ENCODE peak calls at places on chromosomes 6 and 20, in seven cellular contexts. A, N, Q, G, F, K and D are unnamed samples.

GRCh38 chr20:54475334-54476287 is at the start of gene DOK5:
- DNase-seq in K (no peak), A (no peak), G (no peak), F (no peak), N (no peak), Q (no peak), D (no peak)

GRCh38 chr6:52417675-52418111 is 2.4 kb upstream of the EFHC1 start:
- DNase-seq in N (no peak), K (no peak), G (no peak), A (no peak), Q (no peak), F (no peak), D (no peak)

GRCh38 chr6:684831-685636 is 7.9 kb downstream of the EXOC2 start:
- DNase-seq in Q (peak), G (no peak), F (no peak), N (peak), K (no peak), A (no peak), D (peak)

GRCh38 chr20:31809656-31810055 is 9.5 kb upstream of the MYLK2 start:
- DNase-seq in Q (no peak), G (no peak), A (no peak), F (no peak), N (no peak), K (no peak), D (no peak)

GRCh38 chr6:69570126-69570525 is 226.7 kb downstream of the LMBRD1 start:
- DNase-seq in N (no peak), K (no peak), G (no peak), A (no peak), F (no peak), Q (no peak), D (no peak)

GRCh38 chr6:39084506-39084905 is 30.5 kb downstream of the SAYSD1 start:
- DNase-seq in N (no peak), A (no peak), G (no peak), K (no peak), F (no peak), Q (no peak), D (no peak)

GRCh38 chr20:4703281-4703676 is 18.4 kb upstream of the PRND start:
- DNase-seq in G (no peak), A (no peak), K (no peak), F (no peak), N (no peak), Q (no peak), D (no peak)

GRCh38 chr20:6705106-6705766 is 62.2 kb upstream of the BMP2 start:
- DNase-seq in G (no peak), N (no peak), F (no peak), K (no peak), A (no peak), Q (no peak), D (no peak)

GRCh38 chr20:32596681-32597252 is 11.6 kb upstream of the NOL4L start:
- DNase-seq in K (no peak), G (no peak), Q (no peak), N (no peak), F (no peak), A (no peak), D (no peak)

GRCh38 chr6:131368077-131368911 is 204.7 kb upstream of the ARG1 start:
- DNase-seq in Q (no peak), A (no peak), N (no peak), F (peak), G (no peak), K (no peak), D (peak)

GRCh38 chr6:31794866-31795615 is 511 bp downstream of the VARS1 start:
- DNase-seq in N (peak), G (no peak), K (no peak), Q (no peak), A (peak), F (no peak), D (no peak)

GRCh38 chr20:48901326-48901725 is 20.2 kb upstream of the ARFGEF2 start:
- DNase-seq in G (no peak), K (no peak), Q (no peak), F (no peak), A (no peak), N (no peak), D (no peak)

GRCh38 chr20:36384022-36384619 is 78.0 kb downstream of the DLGAP4 start:
- DNase-seq in N (peak), A (peak), G (peak), F (no peak), Q (peak), K (peak), D (peak)

GRCh38 chr6:21648475-21649050 is 55.0 kb downstream of the SOX4 start:
- DNase-seq in F (no peak), G (no peak), K (no peak), N (no peak), Q (no peak), A (no peak), D (peak)

GRCh38 chr6:52876056-52876787 is 33.3 kb downstream of the GSTA3 start:
- DNase-seq in F (no peak), G (no peak), N (no peak), A (no peak), K (no peak), Q (no peak), D (peak)

GRCh38 chr6:149859368-149859767 is 4.8 kb downstream of the LRP11 start:
- DNase-seq in Q (no peak), G (no peak), F (peak), K (no peak), A (no peak), N (no peak), D (no peak)

GRCh38 chr6:33895988-33896387 is 92.2 kb upstream of the MLN start:
- DNase-seq in A (no peak), F (no peak), N (no peak), K (no peak), G (no peak), Q (peak), D (no peak)

GRCh38 chr20:46121531-46121930 is 3.4 kb downstream of the CD40 start:
- DNase-seq in F (no peak), N (no peak), K (no peak), Q (no peak), G (no peak), A (no peak), D (no peak)

GRCh38 chr20:34190679-34191090 is 50.5 kb upstream of the ASIP start:
- DNase-seq in G (peak), Q (peak), F (peak), K (peak), A (peak), N (peak), D (peak)

GRCh38 chr20:1263853-1264252 is 2.2 kb upstream of the SNPH start:
- DNase-seq in F (no peak), N (peak), A (no peak), K (no peak), Q (no peak), G (no peak), D (no peak)

GRCh38 chr20:10666221-10667076 is 7.3 kb downstream of the JAG1 start:
- DNase-seq in Q (no peak), A (no peak), F (no peak), K (no peak), G (no peak), N (no peak), D (no peak)

GRCh38 chr20:36852187-36852586 is 23.8 kb upstream of the TLDC2 start:
- DNase-seq in N (no peak), G (no peak), Q (no peak), A (no peak), K (no peak), F (no peak), D (peak)

GRCh38 chr6:8860671-8861070 is 425.3 kb upstream of the SLC35B3 start:
- DNase-seq in A (no peak), Q (no peak), N (no peak), F (no peak), K (no peak), G (no peak), D (no peak)

GRCh38 chr6:127516676-127517273 is 2.4 kb downstream of the MTCL3 start:
- DNase-seq in A (peak), Q (peak), G (peak), N (peak), K (peak), F (peak), D (peak)

GRCh38 chr20:51382986-51383821 is 159.3 kb downstream of the NFATC2 start:
- DNase-seq in N (no peak), G (no peak), Q (no peak), A (no peak), F (peak), K (no peak), D (no peak)

GRCh38 chr20:3115190-3116107 is 30.9 kb upstream of the AVP start:
- DNase-seq in Q (no peak), F (peak), A (peak), N (peak), G (no peak), K (no peak), D (peak)

GRCh38 chr6:99550046-99550445 is 18.4 kb downstream of the CCNC start:
- DNase-seq in Q (no peak), A (no peak), G (no peak), N (no peak), K (no peak), F (no peak), D (no peak)

GRCh38 chr6:73565767-73566485 is 45.1 kb upstream of the EEF1A1 start:
- DNase-seq in Q (no peak), G (no peak), N (peak), F (no peak), K (no peak), A (peak), D (no peak)

GRCh38 chr6:89372506-89372901 is 20.0 kb upstream of the UBE2J1 start:
- DNase-seq in K (no peak), N (no peak), A (no peak), F (no peak), Q (peak), G (no peak), D (peak)

GRCh38 chr6:56144538-56145324 is 102.6 kb downstream of the COL21A1 start:
- DNase-seq in N (peak), A (no peak), Q (no peak), K (no peak), F (no peak), G (no peak), D (no peak)

GRCh38 chr6:52221302-52221701 is 23.0 kb downstream of the IL17F start:
- DNase-seq in K (peak), A (no peak), G (no peak), N (no peak), F (no peak), Q (peak), D (peak)

GRCh38 chr6:85642774-85643529 is at the start of gene SYNCRIP:
- DNase-seq in N (peak), A (peak), G (peak), F (peak), Q (peak), K (peak), D (peak)

GRCh38 chr6:70257874-70258273 is 45.0 kb downstream of the COL9A1 start:
- DNase-seq in A (no peak), K (no peak), N (no peak), Q (no peak), G (no peak), F (no peak), D (no peak)